ENCODE peak calls at places on chromosome 20, in seven cellular contexts. Q is fibroblast of mammary gland, M is endothelial cell, B is osteoblast, A is fibroblast of lung, C is BJ, F is hepatocyte. N is an unnamed sample.

GRCh38 chr20:10565191-10565921 is 108.4 kb downstream of the JAG1 start:
- DNase-seq in A (peak), F (peak), Q (peak), B (peak), C (peak), M (no peak), N (no peak)

GRCh38 chr20:45470262-45470931 is 844 bp downstream of the WFDC2 start:
- DNase-seq in Q (peak), A (peak), C (no peak), M (peak), B (peak), F (peak), N (peak)

GRCh38 chr20:4102381-4102780 is 87.0 kb upstream of the RNF24 start:
- DNase-seq in F (no peak), A (peak), Q (peak), M (no peak), B (no peak), C (no peak), N (no peak)

GRCh38 chr20:54398814-54399213 is 76.6 kb upstream of the DOK5 start:
- DNase-seq in B (no peak), C (no peak), F (no peak), M (no peak), A (no peak), Q (no peak), N (no peak)

GRCh38 chr20:63246490-63247284 is 7.6 kb downstream of the NKAIN4 start:
- DNase-seq in B (peak), M (peak), F (no peak), Q (no peak), C (no peak), A (no peak), N (no peak)

GRCh38 chr20:32501709-32502108 is 83.4 kb downstream of the NOL4L start:
- DNase-seq in C (no peak), A (peak), B (peak), F (no peak), Q (peak), M (no peak), N (no peak)

GRCh38 chr20:48791014-48791413 is 36.8 kb downstream of the PREX1 start:
- DNase-seq in Q (no peak), B (peak), A (peak), M (no peak), C (no peak), F (no peak), N (no peak)

GRCh38 chr20:44701889-44702288 is 13.3 kb upstream of the CCN5 start:
- DNase-seq in A (no peak), C (no peak), Q (no peak), B (no peak), M (no peak), F (no peak), N (no peak)

GRCh38 chr20:50460608-50461268 is 49.4 kb upstream of the PTPN1 start:
- DNase-seq in F (peak), B (peak), M (peak), A (peak), Q (peak), C (no peak), N (peak)

GRCh38 chr20:36573798-36574277 is 441 bp downstream of the TGIF2 start:
- DNase-seq in M (peak), C (no peak), Q (no peak), F (no peak), B (peak), A (no peak), N (peak)

GRCh38 chr20:9203081-9203447 is 134.2 kb downstream of the PLCB4 start:
- DNase-seq in F (no peak), C (no peak), A (peak), B (peak), Q (peak), M (no peak), N (no peak)

GRCh38 chr20:13995841-13996240 is 525 bp downstream of the MACROD2 start:
- DNase-seq in F (peak), A (no peak), C (no peak), M (peak), Q (no peak), B (peak), N (peak)

GRCh38 chr20:62557999-62558408 is 82.2 kb upstream of the GATA5 start:
- DNase-seq in B (no peak), Q (no peak), A (no peak), F (no peak), C (no peak), M (no peak), N (no peak)

GRCh38 chr20:62177307-62177706 is 5.5 kb upstream of the MTG2 start:
- DNase-seq in F (no peak), C (no peak), A (no peak), M (no peak), B (peak), Q (no peak), N (no peak)

GRCh38 chr20:38018385-38018784 is 14.9 kb downstream of the TTI1 start:
- DNase-seq in A (no peak), Q (no peak), F (no peak), B (no peak), C (no peak), M (no peak), N (no peak)

GRCh38 chr20:36465109-36466080 is 75.9 kb upstream of the MYL9 start:
- DNase-seq in A (peak), M (peak), C (peak), F (peak), Q (peak), B (peak), N (no peak)

GRCh38 chr20:19998990-19999705 is 18.0 kb upstream of the NAA20 start:
- DNase-seq in Q (no peak), B (no peak), F (no peak), A (no peak), M (no peak), C (no peak), N (no peak)
- TF ChIP-seq CTCF in Q (no peak), B (no peak), F (no peak), A (no peak), M (no peak), C (no peak), N (no peak)

GRCh38 chr20:34112600-34113061 is 588 bp upstream of the EIF2S2 start:
- DNase-seq in F (no peak), A (peak), Q (peak), B (peak), C (peak), M (peak), N (peak)

GRCh38 chr20:34111057-34111711 is 859 bp downstream of the EIF2S2 start:
- DNase-seq in A (peak), B (peak), Q (peak), F (peak), C (peak), M (peak), N (no peak)

GRCh38 chr20:34109442-34109841 is 2.6 kb downstream of the EIF2S2 start:
- DNase-seq in B (no peak), F (no peak), C (no peak), Q (no peak), M (no peak), A (no peak), N (no peak)

GRCh38 chr20:34110025-34111013 is 1.7 kb downstream of the EIF2S2 start:
- DNase-seq in F (no peak), C (no peak), Q (peak), A (peak), B (peak), M (no peak), N (no peak)

GRCh38 chr20:34111712-34112599 is at the start of gene EIF2S2:
- DNase-seq in F (peak), A (peak), Q (peak), C (peak), M (peak), B (peak), N (peak)
- TF ChIP-seq CTCF in F (no peak), A (no peak), Q (no peak), C (no peak), M (no peak), B (no peak), N (no peak)

GRCh38 chr20:47785900-47786762 is 850 bp upstream of the SULF2 start:
- DNase-seq in Q (peak), B (peak), F (peak), C (no peak), A (peak), M (peak), N (peak)
- TF ChIP-seq CTCF in Q (peak), B (peak), F (peak), C (peak), A (peak), M (peak), N (peak)

DNA sequence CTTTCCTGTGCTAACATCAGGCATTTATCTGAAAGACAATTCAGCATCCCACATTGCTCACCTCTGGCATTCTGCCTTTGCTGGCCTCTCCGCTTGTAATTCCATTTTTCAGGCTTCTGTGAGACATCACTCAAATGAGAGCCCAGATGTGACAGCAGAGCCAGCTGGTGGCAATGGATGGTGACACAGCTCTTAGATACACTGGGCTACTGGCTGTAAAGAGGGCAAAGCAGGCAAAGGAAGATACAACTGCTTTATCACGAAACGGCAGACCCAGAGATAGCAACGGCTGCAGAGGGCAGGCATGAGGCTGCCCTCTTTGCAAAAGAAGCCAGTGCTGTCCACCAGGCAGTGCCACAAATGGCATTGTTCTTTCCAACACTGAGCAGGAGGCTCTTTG is 329.8 kb downstream of the KIF16B start:
- DNase-seq in C (no peak), F (no peak), M (no peak), B (no peak), Q (no peak), A (no peak), N (no peak)
- TF ChIP-seq CTCF in C (no peak), F (no peak), M (no peak), B (no peak), Q (no peak), A (no peak), N (no peak)

DNA sequence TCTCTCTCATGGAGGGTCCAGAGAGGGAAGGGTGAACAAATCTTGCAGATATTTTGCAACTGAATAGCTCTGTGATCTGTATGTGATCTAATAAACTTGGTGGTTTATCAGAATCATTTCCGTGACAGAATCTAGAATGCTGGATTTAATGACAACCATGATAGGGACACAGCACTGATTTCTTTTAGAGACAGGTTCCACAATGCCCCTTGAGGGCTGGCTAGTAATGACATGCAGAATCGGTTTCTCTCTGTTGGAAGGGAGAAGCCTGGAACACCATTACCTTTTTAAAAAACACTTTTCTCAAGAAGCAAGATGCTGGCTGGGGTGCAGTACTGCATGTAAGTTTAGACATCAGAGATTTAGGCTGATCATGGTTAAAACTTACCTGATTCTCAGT is 313.4 kb downstream of the CDH26 start:
- DNase-seq in Q (no peak), M (peak), F (no peak), A (no peak), B (no peak), C (no peak), N (no peak)
- TF ChIP-seq CTCF in Q (peak), M (peak), F (peak), A (peak), B (peak), C (peak), N (peak)

N was measured in progenitor cell of endocrine pancreas.